ENCODE peak calls at places on chromosomes 3 and 15, in seven cellular contexts. N, C, G, S, T, Y and M are unnamed samples.
A peak's percentile ranks its signal among the peaks of the same experiment; 100 is the strongest.

GRCh38 chr3:76812649-76813048 is 227.2 kb upstream of the ROBO2 start:
- DNase-seq in N (no peak), C (no peak), G (no peak), S (peak; percentile 73), T (no peak), Y (no peak), M (no peak)

GRCh38 chr3:186746008-186746407 is 28.8 kb downstream of the KNG1 start:
- DNase-seq in N (peak; percentile 73), C (peak; percentile 56), G (peak; percentile 72), S (peak; percentile 90), T (peak; percentile 97), Y (peak; percentile 77), M (no peak)

GRCh38 chr3:173216063-173216462 is 75.0 kb upstream of the SPATA16 start:
- DNase-seq in N (no peak), C (no peak), G (no peak), S (no peak), T (no peak), Y (no peak), M (no peak)

GRCh38 chr15:75023194-75024101 is at the start of gene PPCDC:
- DNase-seq in N (peak; percentile 97), C (peak; percentile 98), G (peak; percentile 98), S (peak; percentile 98), T (peak; percentile 97), Y (peak; percentile 95), M (peak; percentile 91)

GRCh38 chr3:53162672-53163458 is 1.9 kb downstream of the PRKCD start:
- DNase-seq in N (peak; percentile 49), C (peak; percentile 47), G (peak; percentile 75), S (no peak), T (peak; percentile 67), Y (peak; percentile 34), M (peak; percentile 41)

GRCh38 chr3:45943207-45943846 is at the start of gene CXCR6:
- DNase-seq in N (no peak), C (no peak), G (no peak), S (no peak), T (peak; percentile 45), Y (no peak), M (peak; percentile 37)

GRCh38 chr3:132352556-132353143 is 35.4 kb downstream of the ACP3 start:
- DNase-seq in N (peak; percentile 77), C (peak; percentile 70), G (no peak), S (peak; percentile 77), T (peak; percentile 72), Y (peak; percentile 76), M (peak; percentile 49)

GRCh38 chr3:105274958-105275357 is 91.8 kb upstream of the ALCAM start:
- DNase-seq in N (no peak), C (no peak), G (no peak), S (no peak), T (no peak), Y (peak; percentile 1), M (no peak)

GRCh38 chr15:60731583-60732130 is 252.7 kb upstream of the ICE2 start:
- DNase-seq in N (no peak), C (no peak), G (no peak), S (no peak), T (no peak), Y (no peak), M (no peak)

GRCh38 chr3:180180795-180181194 is 144.1 kb upstream of the PEX5L start:
- DNase-seq in N (no peak), C (no peak), G (no peak), S (no peak), T (no peak), Y (no peak), M (no peak)

GRCh38 chr3:193848547-193848946 is 255.5 kb downstream of the OPA1 start:
- DNase-seq in N (no peak), C (no peak), G (no peak), S (no peak), T (no peak), Y (no peak), M (no peak)

GRCh38 chr3:71585891-71586809 is 2.6 kb upstream of the FOXP1 start:
- DNase-seq in N (peak; percentile 39), C (peak; percentile 21), G (no peak), S (peak; percentile 62), T (peak; percentile 44), Y (peak; percentile 57), M (peak; percentile 64)

GRCh38 chr3:169286992-169287391 is 376.5 kb downstream of the MECOM start:
- DNase-seq in N (no peak), C (no peak), G (no peak), S (no peak), T (no peak), Y (no peak), M (no peak)

GRCh38 chr3:156383433-156384025 is 171.4 kb downstream of the SSR3 start:
- DNase-seq in N (no peak), C (peak; percentile 14), G (no peak), S (no peak), T (no peak), Y (no peak), M (no peak)

GRCh38 chr3:190038050-190038631 is 82.6 kb downstream of the P3H2 start:
- DNase-seq in N (peak; percentile 68), C (peak; percentile 4), G (peak; percentile 91), S (peak; percentile 75), T (no peak), Y (peak; percentile 93), M (no peak)

GRCh38 chr3:27880969-27881892 is 159.1 kb upstream of the EOMES start:
- DNase-seq in N (no peak), C (peak; percentile 10), G (no peak), S (no peak), T (peak; percentile 56), Y (no peak), M (peak; percentile 38)

DNA sequence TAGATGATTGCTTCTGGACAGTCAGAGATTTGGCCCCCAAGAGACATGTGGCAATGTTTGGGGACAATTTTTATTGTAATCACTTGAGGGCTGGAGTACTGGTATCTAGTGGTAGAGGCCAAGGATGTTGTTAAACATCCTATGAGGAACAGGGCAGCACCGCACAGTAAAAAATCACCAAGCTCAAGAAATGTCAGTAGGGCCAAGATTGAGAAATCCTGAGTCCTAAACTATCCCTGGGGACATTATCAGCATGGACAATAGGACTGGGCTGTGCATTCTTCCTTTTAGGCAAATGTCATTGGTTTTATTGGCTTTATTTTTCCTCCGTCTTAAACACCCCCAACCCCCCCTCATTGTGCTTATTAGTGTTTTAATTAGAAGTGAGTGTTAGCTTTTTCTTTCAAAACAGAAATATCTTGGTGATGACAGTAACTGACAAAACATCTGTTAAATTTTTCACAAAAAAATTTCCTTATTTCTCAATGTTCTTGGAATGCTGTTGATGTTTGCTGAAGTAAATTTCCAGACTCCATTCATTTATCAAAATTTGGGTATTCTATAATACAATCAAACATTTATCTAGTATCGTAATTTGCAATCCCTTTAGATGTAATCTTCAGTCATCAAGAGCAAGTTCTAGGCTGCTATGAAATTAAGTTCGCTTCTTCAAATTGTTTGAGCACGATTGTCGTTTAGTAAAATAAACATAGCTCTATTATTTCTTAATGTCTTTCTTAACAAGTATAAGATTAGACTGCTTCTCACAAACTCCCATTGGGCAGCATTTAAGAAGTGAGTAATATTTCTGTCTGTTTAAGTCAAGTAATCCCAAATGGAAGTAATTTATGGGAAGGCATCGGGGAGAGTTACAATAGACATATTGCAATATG is 944.3 kb downstream of the VGLL3 start:
- DNase-seq in N (no peak), C (no peak), G (no peak), S (peak; percentile 4), T (no peak), Y (no peak), M (no peak)
- H3K4me3 ChIP-seq in N (no peak overlapping the region), C (no peak overlapping the region), G (no peak overlapping the region), S (no peak overlapping the region), T (no peak overlapping the region), Y (no peak overlapping the region), M (no peak overlapping the region)

GRCh38 chr15:78033864-78034263 is 43.6 kb downstream of the TBC1D2B start:
- DNase-seq in N (no peak), C (peak; percentile 41), G (no peak), S (peak; percentile 60), T (no peak), Y (peak; percentile 41), M (peak; percentile 63)

GRCh38 chr15:78037328-78037727 is 40.2 kb downstream of the TBC1D2B start:
- DNase-seq in N (no peak), C (no peak), G (no peak), S (no peak), T (no peak), Y (no peak), M (no peak)

GRCh38 chr15:78035319-78035718 is 42.2 kb downstream of the TBC1D2B start:
- DNase-seq in N (no peak), C (peak; percentile 48), G (no peak), S (no peak), T (no peak), Y (peak; percentile 40), M (peak; percentile 70)

GRCh38 chr15:78035861-78036476 is 41.5 kb downstream of the TBC1D2B start:
- DNase-seq in N (peak; percentile 51), C (no peak), G (no peak), S (no peak), T (peak; percentile 65), Y (peak; percentile 31), M (no peak)

DNA sequence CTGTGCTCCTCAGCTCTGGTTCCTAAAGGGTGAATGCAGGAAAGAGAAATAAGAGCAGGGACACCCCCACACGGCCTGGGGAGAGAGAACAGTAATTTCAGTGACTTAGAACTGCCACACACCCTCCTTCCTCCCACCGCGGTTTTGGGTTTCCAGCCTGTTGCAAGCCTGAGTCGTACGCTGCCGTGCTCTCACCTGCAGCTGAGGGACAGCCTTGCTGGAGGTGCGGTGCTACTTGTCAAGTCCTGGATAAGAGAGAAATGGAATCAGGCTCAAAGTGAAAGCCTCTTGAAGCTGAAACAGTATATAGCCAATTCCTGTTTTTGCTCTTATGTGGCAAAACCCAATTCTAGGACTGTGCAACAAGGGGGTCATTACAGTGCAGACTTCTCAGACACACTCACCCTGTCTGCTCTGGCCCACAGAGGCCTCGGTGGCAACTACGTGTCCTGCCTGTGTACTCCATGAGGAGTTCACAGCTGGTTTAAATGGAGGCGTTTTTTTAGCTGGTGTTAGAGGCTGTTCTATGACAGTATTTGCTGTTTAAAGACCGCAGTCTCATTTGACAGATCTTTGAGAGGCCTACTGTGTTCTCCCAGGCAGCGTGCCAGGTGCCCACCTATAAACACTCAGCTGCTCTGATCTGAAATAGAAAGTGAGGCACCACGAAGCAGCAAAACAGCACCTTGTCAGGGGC is 42.9 kb downstream of the TBC1D2B start:
- DNase-seq in N (no peak), C (peak; percentile 68), G (peak; percentile 77), S (no peak), T (peak; percentile 53), Y (peak; percentile 38), M (peak; percentile 78)
- H3K4me1 ChIP-seq in N (peaks cover 29% of the 10 kb centered on the region), C (peaks cover 34% of the 10 kb centered on the region), G (peaks cover 72% of the 10 kb centered on the region), S (no peaks in the 10 kb centered on the region), T (peaks cover 28% of the 10 kb centered on the region), Y (peaks cover 11% of the 10 kb centered on the region), M (peaks cover 64% of the 10 kb centered on the region)

GRCh38 chr3:1883489-1883888 is 215.2 kb upstream of the CNTN4 start:
- DNase-seq in N (no peak), C (no peak), G (no peak), S (no peak), T (no peak), Y (no peak), M (no peak)
- H3K9me3 ChIP-seq in N (no peaks in the 10 kb centered on the region), C (no peaks in the 10 kb centered on the region), G (no peaks in the 10 kb centered on the region), S (no peaks in the 10 kb centered on the region), T (no peaks in the 10 kb centered on the region), Y (peaks cover 33% of the 10 kb centered on the region), M (no peaks in the 10 kb centered on the region)

GRCh38 chr3:154307363-154307762 is 16.9 kb downstream of the DHX36 start:
- DNase-seq in N (no peak), C (no peak), G (no peak), S (no peak), T (no peak), Y (no peak), M (no peak)

GRCh38 chr3:154314152-154314551 is 10.1 kb downstream of the DHX36 start:
- DNase-seq in N (no peak), C (no peak), G (no peak), S (peak; percentile 6), T (no peak), Y (no peak), M (no peak)

GRCh38 chr3:154304936-154305335 is 19.4 kb downstream of the DHX36 start:
- DNase-seq in N (no peak), C (no peak), G (no peak), S (no peak), T (no peak), Y (no peak), M (no peak)

GRCh38 chr3:154310840-154311239 is 13.4 kb downstream of the DHX36 start:
- DNase-seq in N (no peak), C (no peak), G (no peak), S (no peak), T (no peak), Y (peak; percentile 38), M (no peak)
- H3K4me3 ChIP-seq in N (no peak overlapping the region), C (no peak overlapping the region), G (no peak overlapping the region), S (no peak overlapping the region), T (no peak overlapping the region), Y (no peak overlapping the region), M (no peak overlapping the region)